ENCODE peak calls at places on chromosomes 5 and 9, in seven cellular contexts. B, W, L, X, J, E and O are unnamed samples.

GRCh38 chr5:136030252-136030651 is 1.5 kb downstream of the TGFBI start:
- DNase-seq in B (no peak), W (no peak), L (no peak), X (no peak), J (no peak), E (no peak), O (no peak)

GRCh38 chr5:124927735-124928134 is 181.3 kb upstream of the ZNF608 start:
- DNase-seq in B (no peak), W (no peak), L (no peak), X (no peak), J (peak), E (no peak), O (no peak)

GRCh38 chr5:143319437-143320302 is 83.8 kb downstream of the NR3C1 start:
- DNase-seq in B (no peak), W (no peak), L (no peak), X (no peak), J (no peak), E (no peak), O (no peak)

GRCh38 chr5:30100148-30100547 is 1093.3 kb upstream of the CDH6 start:
- DNase-seq in B (no peak), W (no peak), L (no peak), X (no peak), J (no peak), E (no peak), O (no peak)

GRCh38 chr5:146761809-146762208 is 116.7 kb downstream of the PPP2R2B start:
- DNase-seq in B (no peak), W (no peak), L (no peak), X (no peak), J (no peak), E (no peak), O (no peak)

GRCh38 chr9:14451949-14452348 is 138.0 kb upstream of the NFIB start:
- DNase-seq in B (no peak), W (no peak), L (no peak), X (no peak), J (no peak), E (no peak), O (no peak)

GRCh38 chr5:170278611-170279500 is 18.7 kb downstream of the LCP2 start:
- DNase-seq in B (peak), W (no peak), L (no peak), X (peak), J (no peak), E (no peak), O (no peak)

GRCh38 chr5:90982576-90982975 is 400.5 kb downstream of the ARRDC3 start:
- DNase-seq in B (no peak), W (no peak), L (no peak), X (no peak), J (no peak), E (no peak), O (no peak)

GRCh38 chr9:70013598-70014196 is 30.0 kb upstream of the MAMDC2 start:
- DNase-seq in B (no peak), W (no peak), L (peak), X (no peak), J (peak), E (no peak), O (no peak)

GRCh38 chr5:117594165-117594564 is 1019.5 kb upstream of the SEMA6A start:
- DNase-seq in B (no peak), W (peak), L (no peak), X (no peak), J (peak), E (no peak), O (peak)

GRCh38 chr5:171869956-171870355 is 84.3 kb downstream of the SMIM23 start:
- DNase-seq in B (no peak), W (no peak), L (no peak), X (no peak), J (no peak), E (no peak), O (no peak)

GRCh38 chr9:110769667-110770066 is 101.1 kb downstream of the MUSK start:
- DNase-seq in B (no peak), W (no peak), L (no peak), X (no peak), J (no peak), E (no peak), O (no peak)

GRCh38 chr9:91995000-91995399 is 45.0 kb upstream of the ROR2 start:
- DNase-seq in B (no peak), W (no peak), L (no peak), X (no peak), J (no peak), E (no peak), O (no peak)

GRCh38 chr9:77215874-77216273 is 38.5 kb downstream of the VPS13A start:
- DNase-seq in B (no peak), W (no peak), L (no peak), X (peak), J (peak), E (no peak), O (peak)

GRCh38 chr9:70609542-70610286 is 195.3 kb upstream of the KLF9 start:
- DNase-seq in B (no peak), W (peak), L (peak), X (no peak), J (peak), E (no peak), O (no peak)

GRCh38 chr5:159184858-159185381 is 24.4 kb downstream of the RNF145 start:
- DNase-seq in B (no peak), W (peak), L (peak), X (no peak), J (peak), E (no peak), O (no peak)

GRCh38 chr5:41447761-41448510 is 62.5 kb downstream of the PLCXD3 start:
- DNase-seq in B (no peak), W (no peak), L (no peak), X (no peak), J (no peak), E (no peak), O (no peak)

GRCh38 chr9:73680831-73681230 is 529.2 kb downstream of the ANXA1 start:
- DNase-seq in B (no peak), W (no peak), L (no peak), X (no peak), J (peak), E (no peak), O (no peak)

GRCh38 chr9:4836676-4837075 is 43.9 kb downstream of the RCL1 start:
- DNase-seq in B (no peak), W (no peak), L (no peak), X (no peak), J (peak), E (no peak), O (no peak)

GRCh38 chr5:78542321-78542840 is 106.2 kb downstream of the LHFPL2 start:
- DNase-seq in B (no peak), W (no peak), L (no peak), X (no peak), J (no peak), E (no peak), O (no peak)

GRCh38 chr5:56317923-56318561 is 84.9 kb upstream of the ANKRD55 start:
- DNase-seq in B (no peak), W (no peak), L (no peak), X (no peak), J (no peak), E (no peak), O (no peak)

GRCh38 chr5:140114341-140115185 is 654 bp downstream of the PURA start:
- DNase-seq in B (peak), W (no peak), L (no peak), X (peak), J (peak), E (no peak), O (peak)

GRCh38 chr5:130290219-130290618 is 386.0 kb downstream of the CHSY3 start:
- DNase-seq in B (no peak), W (no peak), L (no peak), X (no peak), J (no peak), E (no peak), O (no peak)

GRCh38 chr5:27516437-27516836 is 478.1 kb upstream of the CDH9 start:
- DNase-seq in B (no peak), W (no peak), L (no peak), X (no peak), J (peak), E (no peak), O (no peak)

GRCh38 chr9:137606005-137606601 is 617 bp downstream of the ARRDC1 start:
- DNase-seq in B (peak), W (no peak), L (no peak), X (no peak), J (no peak), E (no peak), O (peak)

GRCh38 chr9:81096667-81097066 is 592.7 kb downstream of the TLE1 start:
- DNase-seq in B (no peak), W (no peak), L (no peak), X (no peak), J (no peak), E (no peak), O (no peak)

GRCh38 chr5:177553671-177554429 is 513 bp downstream of the FAM193B start:
- DNase-seq in B (peak), W (no peak), L (no peak), X (peak), J (no peak), E (no peak), O (peak)

GRCh38 chr9:17878810-17879370 is 300.0 kb downstream of the SH3GL2 start:
- DNase-seq in B (no peak), W (no peak), L (no peak), X (no peak), J (no peak), E (no peak), O (no peak)

GRCh38 chr9:123072407-123072995 is 39.0 kb downstream of the GPR21 start:
- DNase-seq in B (no peak), W (no peak), L (no peak), X (no peak), J (no peak), E (no peak), O (no peak)
- H3K4me3 ChIP-seq in B (no peak), W (no peak), L (no peak), X (no peak), J (no peak), E (no peak), O (no peak)

DNA sequence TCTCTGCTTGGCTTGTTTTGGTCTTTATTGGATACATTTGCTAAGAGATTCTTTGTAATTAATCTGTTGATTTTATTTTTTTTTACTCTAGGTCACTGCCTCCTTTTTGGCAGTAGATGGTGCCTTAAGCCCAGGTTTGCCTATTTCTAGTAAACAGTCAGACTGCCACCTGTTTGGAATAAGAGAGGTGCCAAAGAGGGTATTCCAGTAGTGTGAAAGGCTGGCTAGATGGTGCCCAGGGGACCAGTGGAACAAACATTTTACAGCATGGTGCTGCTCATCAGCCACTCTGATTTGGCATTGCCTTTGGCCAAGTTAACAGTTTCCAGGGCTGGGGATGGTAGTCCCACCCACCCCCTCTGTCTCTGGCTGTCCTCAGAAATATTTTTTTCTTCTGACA is 36.7 kb upstream of the FBXL7 start:
- DNase-seq in B (no peak), W (peak), L (peak), X (no peak), J (peak), E (no peak), O (no peak)
- TF ChIP-seq CTCF in B (peak), W (peak), L (peak), X (peak), J (peak), E (no peak), O (no peak)

DNA sequence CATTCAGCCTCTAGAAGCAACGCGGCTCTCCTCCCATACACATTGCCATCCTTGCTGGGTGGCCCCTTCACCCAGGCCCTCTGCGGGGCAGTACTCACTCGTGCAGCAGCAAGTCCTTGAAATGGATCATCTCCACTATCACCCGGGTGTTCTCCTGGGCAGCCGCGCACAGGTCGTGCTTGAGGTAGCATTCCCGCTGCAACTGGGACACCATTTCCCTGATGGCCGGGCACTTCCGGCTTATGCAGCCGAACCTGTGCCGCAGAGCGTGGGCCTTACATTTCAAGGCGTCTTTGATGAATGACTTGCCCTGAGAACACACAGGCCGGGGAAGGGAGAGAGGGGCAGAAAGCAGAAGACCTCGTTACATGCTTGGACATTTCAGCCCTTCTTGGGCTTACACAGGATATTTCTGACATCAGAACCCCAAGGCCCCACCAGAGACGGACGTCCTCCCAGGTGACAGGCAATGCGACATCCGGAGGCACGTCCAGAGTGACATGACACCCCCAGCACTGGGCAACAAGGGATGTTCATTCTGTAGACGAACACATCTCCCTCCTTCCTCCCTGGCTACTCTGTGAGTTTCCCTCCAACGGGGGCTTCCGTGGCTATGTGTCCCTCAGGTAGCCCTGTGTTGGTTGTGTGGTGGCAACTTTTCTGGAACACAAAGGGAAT is 5.0 kb downstream of the STC2 start:
- DNase-seq in B (no peak), W (no peak), L (no peak), X (no peak), J (no peak), E (no peak), O (no peak)
- H3K4me3 ChIP-seq in B (no peak), W (peak), L (peak), X (no peak), J (no peak), E (no peak), O (no peak)

GRCh38 chr9:133456409-133456808 is 3.4 kb upstream of the CACFD1 start:
- DNase-seq in B (no peak), W (no peak), L (no peak), X (no peak), J (no peak), E (no peak), O (no peak)
- TF ChIP-seq CTCF in B (no peak), W (no peak), L (peak), X (peak), J (no peak), E (no peak), O (no peak)

GRCh38 chr9:106862115-106862945 is 636 bp upstream of the ZNF462 start:
- DNase-seq in B (peak), W (no peak), L (no peak), X (no peak), J (no peak), E (no peak), O (peak)
- H3K4me3 ChIP-seq in B (peak), W (peak), L (peak), X (peak), J (peak), E (peak), O (peak)

GRCh38 chr9:7592321-7593319 is 207.0 kb downstream of the DMAC1 start:
- DNase-seq in B (no peak), W (no peak), L (no peak), X (no peak), J (no peak), E (no peak), O (no peak)
- TF ChIP-seq CTCF in B (no peak), W (no peak), L (no peak), X (peak), J (no peak), E (no peak), O (peak)